ENCODE peak calls at places on chromosomes 12 and 14, in six cellular contexts. One of them, this sample, is unnamed.
A peak's percentile ranks its signal among the peaks of the same experiment; 100 is the strongest.

GRCh38 chr14:102008891-102009290 is 44.5 kb downstream of the DYNC1H1 start:
- DNase-seq in H9: no peak
- DNase-seq in lung: no peak
- DNase-seq in IMR-90: no peak
- DNase-seq in heart right ventricle: no peak
- DNase-seq in naive thymus-derived CD4-positive, alpha-beta T cell: no peak
- DNase-seq in this sample: no peak

GRCh38 chr12:106847861-106848260 is 73.4 kb downstream of the RIC8B start:
- DNase-seq in H9: no peak
- DNase-seq in lung: no peak
- DNase-seq in IMR-90: no peak
- DNase-seq in heart right ventricle: no peak
- DNase-seq in naive thymus-derived CD4-positive, alpha-beta T cell: no peak
- DNase-seq in this sample: no peak

GRCh38 chr12:57528831-57529555 is 6.4 kb downstream of the MBD6 start:
- DNase-seq in H9: no peak
- DNase-seq in lung: no peak
- DNase-seq in IMR-90: no peak
- DNase-seq in heart right ventricle: no peak
- DNase-seq in naive thymus-derived CD4-positive, alpha-beta T cell: no peak
- DNase-seq in this sample: no peak

GRCh38 chr12:109212460-109213115 is 96.2 kb downstream of the ACACB start:
- DNase-seq in H9: no peak
- DNase-seq in lung: no peak
- DNase-seq in IMR-90: no peak
- DNase-seq in heart right ventricle: no peak
- DNase-seq in naive thymus-derived CD4-positive, alpha-beta T cell: no peak
- DNase-seq in this sample: no peak

GRCh38 chr14:92716131-92716530 is 32.3 kb downstream of the LGMN start:
- DNase-seq in H9: no peak
- DNase-seq in lung: no peak
- DNase-seq in IMR-90: no peak
- DNase-seq in heart right ventricle: no peak
- DNase-seq in naive thymus-derived CD4-positive, alpha-beta T cell: no peak
- DNase-seq in this sample: no peak

GRCh38 chr12:115023279-115023678 is 339.3 kb upstream of the TBX3 start:
- DNase-seq in H9: no peak
- DNase-seq in lung: no peak
- DNase-seq in IMR-90: peak; percentile 60
- DNase-seq in heart right ventricle: peak; percentile 37
- DNase-seq in naive thymus-derived CD4-positive, alpha-beta T cell: no peak
- DNase-seq in this sample: no peak

GRCh38 chr14:55609681-55610080 is 29.7 kb downstream of the KTN1 start:
- DNase-seq in H9: no peak
- DNase-seq in lung: no peak
- DNase-seq in IMR-90: peak; percentile 61
- DNase-seq in heart right ventricle: no peak
- DNase-seq in naive thymus-derived CD4-positive, alpha-beta T cell: no peak
- DNase-seq in this sample: no peak

GRCh38 chr12:2970744-2971143 is 11.5 kb downstream of the TEAD4 start:
- DNase-seq in H9: no peak
- DNase-seq in lung: no peak
- DNase-seq in IMR-90: no peak
- DNase-seq in heart right ventricle: no peak
- DNase-seq in naive thymus-derived CD4-positive, alpha-beta T cell: no peak
- DNase-seq in this sample: no peak

GRCh38 chr12:31362759-31363415 is 36.9 kb upstream of the SINHCAF start:
- DNase-seq in H9: peak; percentile 73
- DNase-seq in lung: no peak
- DNase-seq in IMR-90: no peak
- DNase-seq in heart right ventricle: no peak
- DNase-seq in naive thymus-derived CD4-positive, alpha-beta T cell: no peak
- DNase-seq in this sample: no peak

GRCh38 chr12:76219806-76220205 is 128.4 kb downstream of the BBS10 start:
- DNase-seq in H9: no peak
- DNase-seq in lung: no peak
- DNase-seq in IMR-90: no peak
- DNase-seq in heart right ventricle: no peak
- DNase-seq in naive thymus-derived CD4-positive, alpha-beta T cell: no peak
- DNase-seq in this sample: no peak

GRCh38 chr12:12983420-12984035 is 16.5 kb downstream of the HEBP1 start:
- DNase-seq in H9: no peak
- DNase-seq in lung: no peak
- DNase-seq in IMR-90: peak; percentile 69
- DNase-seq in heart right ventricle: no peak
- DNase-seq in naive thymus-derived CD4-positive, alpha-beta T cell: peak; percentile 19
- DNase-seq in this sample: no peak

GRCh38 chr14:67727361-67727760 is 25.7 kb downstream of the RDH12 start:
- DNase-seq in H9: no peak
- DNase-seq in lung: no peak
- DNase-seq in IMR-90: no peak
- DNase-seq in heart right ventricle: no peak
- DNase-seq in naive thymus-derived CD4-positive, alpha-beta T cell: no peak
- DNase-seq in this sample: no peak

GRCh38 chr14:22190411-22191191 is 398.4 kb downstream of the DAD1 start:
- DNase-seq in H9: no peak
- DNase-seq in lung: no peak
- DNase-seq in IMR-90: peak; percentile 100
- DNase-seq in heart right ventricle: no peak
- DNase-seq in naive thymus-derived CD4-positive, alpha-beta T cell: no peak
- DNase-seq in this sample: no peak

GRCh38 chr12:107731376-107731775 is 29.6 kb downstream of the PRDM4 start:
- DNase-seq in H9: no peak
- DNase-seq in lung: no peak
- DNase-seq in IMR-90: no peak
- DNase-seq in heart right ventricle: no peak
- DNase-seq in naive thymus-derived CD4-positive, alpha-beta T cell: no peak
- DNase-seq in this sample: no peak

GRCh38 chr12:30573145-30573544 is 122.5 kb downstream of the IPO8 start:
- DNase-seq in H9: no peak
- DNase-seq in lung: no peak
- DNase-seq in IMR-90: no peak
- DNase-seq in heart right ventricle: no peak
- DNase-seq in naive thymus-derived CD4-positive, alpha-beta T cell: no peak
- DNase-seq in this sample: no peak

GRCh38 chr14:34713681-34714319 is 593 bp downstream of the CFL2 start:
- DNase-seq in H9: no peak
- DNase-seq in lung: peak; percentile 31
- DNase-seq in IMR-90: peak; percentile 84
- DNase-seq in heart right ventricle: peak; percentile 9
- DNase-seq in naive thymus-derived CD4-positive, alpha-beta T cell: peak; percentile 5
- DNase-seq in this sample: no peak

GRCh38 chr12:13982010-13982409 is 608 bp upstream of the GRIN2B start:
- DNase-seq in H9: peak; percentile 87
- DNase-seq in lung: no peak
- DNase-seq in IMR-90: no peak
- DNase-seq in heart right ventricle: no peak
- DNase-seq in naive thymus-derived CD4-positive, alpha-beta T cell: no peak
- DNase-seq in this sample: no peak

GRCh38 chr12:22974865-22975264 is 349.9 kb downstream of the ETNK1 start:
- DNase-seq in H9: no peak
- DNase-seq in lung: no peak
- DNase-seq in IMR-90: peak; percentile 94
- DNase-seq in heart right ventricle: no peak
- DNase-seq in naive thymus-derived CD4-positive, alpha-beta T cell: no peak
- DNase-seq in this sample: no peak

GRCh38 chr12:6554990-6555691 is 701 bp downstream of the IFFO1 start:
- DNase-seq in H9: no peak
- DNase-seq in lung: no peak
- DNase-seq in IMR-90: no peak
- DNase-seq in heart right ventricle: peak; percentile 37
- DNase-seq in naive thymus-derived CD4-positive, alpha-beta T cell: no peak
- DNase-seq in this sample: no peak

GRCh38 chr14:79293482-79293881 is 917.8 kb downstream of the DIO2 start:
- DNase-seq in H9: no peak
- DNase-seq in lung: no peak
- DNase-seq in IMR-90: peak; percentile 15
- DNase-seq in heart right ventricle: no peak
- DNase-seq in naive thymus-derived CD4-positive, alpha-beta T cell: no peak
- DNase-seq in this sample: no peak

GRCh38 chr12:14514946-14515345 is 52.7 kb downstream of the PLBD1 start:
- DNase-seq in H9: no peak
- DNase-seq in lung: no peak
- DNase-seq in IMR-90: no peak
- DNase-seq in heart right ventricle: no peak
- DNase-seq in naive thymus-derived CD4-positive, alpha-beta T cell: no peak
- DNase-seq in this sample: no peak

GRCh38 chr12:80313184-80313583 is 130.9 kb upstream of the PTPRQ start:
- DNase-seq in H9: no peak
- DNase-seq in lung: no peak
- DNase-seq in IMR-90: no peak
- DNase-seq in heart right ventricle: no peak
- DNase-seq in naive thymus-derived CD4-positive, alpha-beta T cell: no peak
- DNase-seq in this sample: no peak

GRCh38 chr12:95429172-95429510 is 44.8 kb upstream of the METAP2 start:
- DNase-seq in H9: no peak
- DNase-seq in lung: no peak
- DNase-seq in IMR-90: no peak
- DNase-seq in heart right ventricle: no peak
- DNase-seq in naive thymus-derived CD4-positive, alpha-beta T cell: no peak
- DNase-seq in this sample: no peak

DNA sequence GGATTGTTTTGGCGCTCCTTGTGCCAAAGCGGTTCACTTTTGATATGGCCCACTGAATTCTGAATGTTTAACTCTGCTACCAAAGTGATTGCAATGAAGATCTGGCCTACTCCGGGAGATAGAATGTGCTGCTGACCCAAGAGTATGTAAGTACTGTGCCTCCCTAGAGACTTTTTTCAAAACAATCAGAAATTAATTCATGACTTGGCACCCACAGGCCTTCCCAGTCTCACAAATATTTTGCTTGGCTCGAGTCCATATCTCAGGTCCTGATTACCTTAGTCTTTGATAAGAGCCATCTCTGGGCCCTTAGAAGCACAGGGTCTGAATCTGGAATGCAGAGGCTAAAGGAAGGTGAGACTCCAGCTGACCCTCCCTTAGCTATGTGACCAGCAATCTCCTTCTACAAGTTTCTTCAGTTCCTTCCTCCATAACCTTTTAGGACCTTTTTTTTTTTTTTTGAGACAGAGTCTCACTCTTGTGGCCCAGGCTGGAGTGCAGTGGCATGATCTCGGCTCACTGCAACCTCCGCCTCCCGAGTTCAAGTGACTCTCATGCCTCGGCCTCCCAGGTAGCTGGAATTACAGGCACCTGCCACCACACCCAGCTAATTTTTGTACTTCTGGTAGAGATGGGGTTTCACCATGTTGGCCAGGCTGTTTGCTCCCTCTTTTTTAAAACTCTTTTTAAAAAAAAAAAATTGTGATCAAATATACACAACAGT is 49.5 kb upstream of the METAP2 start:
- DNase-seq in H9: no peak
- DNase-seq in lung: peak; percentile 48
- DNase-seq in IMR-90: no peak
- DNase-seq in heart right ventricle: no peak
- DNase-seq in naive thymus-derived CD4-positive, alpha-beta T cell: no peak
- DNase-seq in this sample: no peak
- H3K27ac ChIP-seq in H9: no peak overlapping the region
- H3K27ac ChIP-seq in lung: peak overlapping the region; percentile 33
- H3K27ac ChIP-seq in IMR-90: no peak overlapping the region
- H3K27ac ChIP-seq in heart right ventricle: no peak overlapping the region
- H3K27ac ChIP-seq in naive thymus-derived CD4-positive, alpha-beta T cell: no peak overlapping the region
- H3K27ac ChIP-seq in this sample: no peak overlapping the region

GRCh38 chr14:104344815-104345214 is 206.4 kb downstream of the KIF26A start:
- DNase-seq in H9: no peak
- DNase-seq in lung: no peak
- DNase-seq in IMR-90: no peak
- DNase-seq in heart right ventricle: no peak
- DNase-seq in naive thymus-derived CD4-positive, alpha-beta T cell: no peak
- DNase-seq in this sample: no peak

GRCh38 chr14:104348741-104349140 is 210.4 kb downstream of the KIF26A start:
- DNase-seq in H9: peak; percentile 12
- DNase-seq in lung: no peak
- DNase-seq in IMR-90: no peak
- DNase-seq in heart right ventricle: no peak
- DNase-seq in naive thymus-derived CD4-positive, alpha-beta T cell: no peak
- DNase-seq in this sample: no peak

GRCh38 chr14:104346112-104346462 is 207.7 kb downstream of the KIF26A start:
- DNase-seq in H9: peak; percentile 16
- DNase-seq in lung: no peak
- DNase-seq in IMR-90: no peak
- DNase-seq in heart right ventricle: no peak
- DNase-seq in naive thymus-derived CD4-positive, alpha-beta T cell: no peak
- DNase-seq in this sample: no peak

GRCh38 chr14:104345316-104346111 is 207.1 kb downstream of the KIF26A start:
- DNase-seq in H9: peak; percentile 18
- DNase-seq in lung: no peak
- DNase-seq in IMR-90: no peak
- DNase-seq in heart right ventricle: no peak
- DNase-seq in naive thymus-derived CD4-positive, alpha-beta T cell: no peak
- DNase-seq in this sample: no peak

DNA sequence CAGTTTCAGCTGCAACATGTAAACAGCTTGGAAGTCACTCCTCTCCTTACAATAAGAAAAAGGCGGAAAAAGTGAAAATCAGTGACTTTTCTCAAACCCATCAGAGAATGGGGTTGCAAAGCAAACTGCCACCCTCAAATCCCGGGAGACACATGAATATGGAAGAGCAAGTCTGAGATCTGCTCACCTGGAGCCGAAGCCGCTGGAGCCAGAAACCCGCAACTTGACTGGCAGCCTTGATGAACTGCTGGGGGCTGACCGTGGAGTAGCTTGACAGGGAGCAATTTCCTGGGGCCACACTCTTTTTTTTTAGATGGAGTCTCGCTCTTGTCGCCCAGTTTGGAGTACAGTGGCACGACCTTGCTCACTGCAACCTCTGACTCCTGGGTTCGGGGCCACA is 208.2 kb downstream of the KIF26A start:
- DNase-seq in H9: peak; percentile 10
- DNase-seq in lung: no peak
- DNase-seq in IMR-90: no peak
- DNase-seq in heart right ventricle: no peak
- DNase-seq in naive thymus-derived CD4-positive, alpha-beta T cell: no peak
- DNase-seq in this sample: no peak
- H3K9me3 ChIP-seq in H9: no peaks in the 10 kb centered on the region
- H3K9me3 ChIP-seq in lung: peaks cover 10% of the 10 kb centered on the region
- H3K9me3 ChIP-seq in IMR-90: peaks cover 33% of the 10 kb centered on the region
- H3K9me3 ChIP-seq in heart right ventricle: peaks cover 7% of the 10 kb centered on the region
- H3K9me3 ChIP-seq in naive thymus-derived CD4-positive, alpha-beta T cell: no peaks in the 10 kb centered on the region
- H3K9me3 ChIP-seq in this sample: no peaks in the 10 kb centered on the region

DNA sequence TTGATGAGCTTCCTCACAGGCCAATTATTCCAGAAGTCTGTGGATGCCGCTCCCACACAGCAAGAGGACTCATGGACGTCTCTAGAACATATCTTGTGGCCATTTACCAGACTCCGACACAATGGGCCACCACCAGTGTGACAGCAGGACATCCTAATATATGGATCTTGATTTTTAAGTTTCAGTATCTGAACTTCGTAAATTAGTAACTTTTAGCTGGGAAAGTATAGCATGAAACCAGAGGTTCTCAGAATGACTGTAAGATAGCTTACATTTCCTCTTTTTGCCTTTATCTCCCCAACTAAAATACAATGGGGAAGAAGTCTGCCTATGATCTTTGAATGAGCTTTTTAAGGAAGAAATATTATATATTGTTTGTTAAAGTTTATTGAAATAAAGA is 87.0 kb downstream of the DNAI7 start:
- DNase-seq in H9: no peak
- DNase-seq in lung: no peak
- DNase-seq in IMR-90: no peak
- DNase-seq in heart right ventricle: no peak
- DNase-seq in naive thymus-derived CD4-positive, alpha-beta T cell: no peak
- DNase-seq in this sample: no peak
- H3K27ac ChIP-seq in H9: no peak overlapping the region
- H3K27ac ChIP-seq in lung: no peak overlapping the region
- H3K27ac ChIP-seq in IMR-90: no peak overlapping the region
- H3K27ac ChIP-seq in heart right ventricle: no peak overlapping the region
- H3K27ac ChIP-seq in naive thymus-derived CD4-positive, alpha-beta T cell: no peak overlapping the region
- H3K27ac ChIP-seq in this sample: no peak overlapping the region

GRCh38 chr12:34604227-34604626 is 581.9 kb downstream of the ALG10 start:
- DNase-seq in H9: no peak
- DNase-seq in lung: no peak
- DNase-seq in IMR-90: no peak
- DNase-seq in heart right ventricle: no peak
- DNase-seq in naive thymus-derived CD4-positive, alpha-beta T cell: no peak
- DNase-seq in this sample: no peak
- H3K9me3 ChIP-seq in H9: peaks cover 86% of the 10 kb centered on the region
- H3K9me3 ChIP-seq in lung: peaks cover 87% of the 10 kb centered on the region
- H3K9me3 ChIP-seq in IMR-90: peaks cover 62% of the 10 kb centered on the region
- H3K9me3 ChIP-seq in heart right ventricle: peaks cover 98% of the 10 kb centered on the region
- H3K9me3 ChIP-seq in naive thymus-derived CD4-positive, alpha-beta T cell: no peaks in the 10 kb centered on the region
- H3K9me3 ChIP-seq in this sample: peaks cover 88% of the 10 kb centered on the region